ENCODE peak calls at places on chromosomes 6 and 20, in seven cellular contexts. S is WERI-Rb-1, V is tibial nerve, W is fibroblast of mammary gland, E is epithelial cell of esophagus, R is colonic mucosa, K is choroid plexus epithelial cell. O is an unnamed sample.

GRCh38 chr6:26651382-26651781 is 8.2 kb downstream of the ZNF322 start:
- DNase-seq in S (no peak), V (no peak), W (no peak), E (no peak), R (no peak), K (no peak), O (no peak)

GRCh38 chr20:17593902-17594301 is 24.0 kb downstream of the DSTN start:
- DNase-seq in S (no peak), V (no peak), W (no peak), E (no peak), R (no peak), K (no peak), O (no peak)

GRCh38 chr6:31631681-31632278 is 11.3 kb downstream of the PRRC2A start:
- DNase-seq in S (no peak), V (no peak), W (no peak), E (no peak), R (no peak), K (no peak), O (no peak)

GRCh38 chr20:53900380-53900999 is 169.9 kb downstream of the BCAS1 start:
- DNase-seq in S (no peak), V (no peak), W (peak), E (peak), R (no peak), K (peak), O (no peak)

GRCh38 chr20:4272225-4272624 is 256.9 kb upstream of the RNF24 start:
- DNase-seq in S (no peak), V (no peak), W (peak), E (peak), R (no peak), K (no peak), O (no peak)

GRCh38 chr20:19615629-19616028 is 142.4 kb upstream of the RIN2 start:
- DNase-seq in S (no peak), V (no peak), W (no peak), E (no peak), R (no peak), K (no peak), O (no peak)

GRCh38 chr20:48635791-48636267 is 192.0 kb downstream of the PREX1 start:
- DNase-seq in S (peak), V (no peak), W (peak), E (peak), R (peak), K (peak), O (peak)

GRCh38 chr20:49987868-49988690 is 5.3 kb downstream of the SNAI1 start:
- DNase-seq in S (no peak), V (no peak), W (no peak), E (no peak), R (no peak), K (no peak), O (no peak)

GRCh38 chr6:84417261-84417660 is 189.8 kb upstream of the CEP162 start:
- DNase-seq in S (no peak), V (no peak), W (peak), E (peak), R (no peak), K (peak), O (no peak)

GRCh38 chr6:49839957-49840356 is 26.4 kb downstream of the CRISP1 start:
- DNase-seq in S (no peak), V (no peak), W (no peak), E (no peak), R (no peak), K (no peak), O (no peak)

GRCh38 chr6:6942826-6943225 is 164.9 kb upstream of the RREB1 start:
- DNase-seq in S (no peak), V (no peak), W (peak), E (no peak), R (no peak), K (no peak), O (no peak)

GRCh38 chr20:4898282-4898681 is 103.0 kb downstream of the SLC23A2 start:
- DNase-seq in S (no peak), V (no peak), W (peak), E (peak), R (peak), K (peak), O (peak)

GRCh38 chr6:110285306-110286060 is 72.7 kb downstream of the METTL24 start:
- DNase-seq in S (no peak), V (no peak), W (peak), E (peak), R (peak), K (no peak), O (no peak)

GRCh38 chr20:62459488-62459887 is 16.3 kb downstream of the GATA5 start:
- DNase-seq in S (no peak), V (no peak), W (no peak), E (no peak), R (no peak), K (no peak), O (no peak)

GRCh38 chr20:1848378-1848777 is 46.8 kb upstream of the SIRPA start:
- DNase-seq in S (no peak), V (no peak), W (no peak), E (no peak), R (no peak), K (no peak), O (no peak)

GRCh38 chr6:36277946-36278465 is 8.1 kb downstream of the PNPLA1 start:
- DNase-seq in S (no peak), V (no peak), W (no peak), E (no peak), R (no peak), K (no peak), O (no peak)

GRCh38 chr20:10171864-10172751 is 46.5 kb upstream of the SNAP25 start:
- DNase-seq in S (peak), V (no peak), W (peak), E (peak), R (peak), K (peak), O (peak)

GRCh38 chr6:44247338-44248302 is 719 bp downstream of the HSP90AB1 start:
- DNase-seq in S (peak), V (peak), W (peak), E (peak), R (peak), K (peak), O (peak)

GRCh38 chr6:56946368-56946767 is 8.5 kb upstream of the BEND6 start:
- DNase-seq in S (no peak), V (no peak), W (peak), E (no peak), R (no peak), K (no peak), O (no peak)

GRCh38 chr6:70112686-70113570 is 190.0 kb downstream of the COL9A1 start:
- DNase-seq in S (no peak), V (no peak), W (no peak), E (no peak), R (no peak), K (no peak), O (no peak)

GRCh38 chr20:35235881-35236280 is 9.4 kb downstream of the MMP24 start:
- DNase-seq in S (no peak), V (no peak), W (no peak), E (no peak), R (no peak), K (no peak), O (no peak)

GRCh38 chr20:52426856-52427255 is 235.3 kb upstream of the ZFP64 start:
- DNase-seq in S (no peak), V (no peak), W (no peak), E (peak), R (no peak), K (no peak), O (no peak)

GRCh38 chr6:170086639-170087420 is 204.0 kb downstream of the DLL1 start:
- DNase-seq in S (no peak), V (no peak), W (no peak), E (no peak), R (no peak), K (no peak), O (no peak)

GRCh38 chr6:73460044-73460443 is 1.5 kb upstream of the MTO1 start:
- DNase-seq in S (no peak), V (no peak), W (no peak), E (no peak), R (no peak), K (no peak), O (peak)

GRCh38 chr6:150116195-150116800 is 26.5 kb upstream of the PPP1R14C start:
- DNase-seq in S (no peak), V (no peak), W (no peak), E (peak), R (no peak), K (no peak), O (no peak)

GRCh38 chr20:49594143-49594928 is 26.4 kb upstream of the PTGIS start:
- DNase-seq in S (no peak), V (peak), W (peak), E (peak), R (no peak), K (peak), O (no peak)

GRCh38 chr6:47698342-47698787 is at the start of gene ADGRF4:
- DNase-seq in S (no peak), V (no peak), W (peak), E (peak), R (peak), K (peak), O (no peak)

GRCh38 chr20:57435498-57436222 is 44.5 kb downstream of the RBM38 start:
- DNase-seq in S (peak), V (no peak), W (no peak), E (peak), R (peak), K (peak), O (peak)

DNA sequence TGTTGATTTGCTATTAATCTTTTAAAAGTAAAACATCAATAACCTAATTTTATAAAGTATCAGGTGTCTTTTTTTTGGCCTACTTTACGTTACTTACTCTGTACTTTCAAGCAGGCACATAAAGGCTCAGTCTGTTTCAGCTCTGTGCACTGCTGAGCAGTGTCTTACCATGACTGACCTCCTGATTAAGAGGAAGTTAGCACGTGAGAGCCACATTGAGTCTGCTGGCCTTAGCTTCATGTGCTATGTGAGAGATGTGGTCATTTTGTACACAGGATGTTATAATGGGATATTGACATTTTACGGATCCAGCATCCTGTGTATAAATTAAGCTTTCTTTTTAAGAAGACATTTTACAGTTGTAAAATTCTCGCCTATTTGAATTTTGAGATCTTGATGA is 31.9 kb downstream of the ARID1B start:
- DNase-seq in S (no peak), V (peak), W (peak), E (no peak), R (no peak), K (peak), O (peak)
- TF ChIP-seq CTCF in S (no peak), V (no peak), W (no peak), E (no peak), R (no peak), K (no peak), O (no peak)

GRCh38 chr6:30452736-30453507 is 36.4 kb upstream of the HLA-E start:
- DNase-seq in S (no peak), V (no peak), W (no peak), E (no peak), R (no peak), K (no peak), O (no peak)

GRCh38 chr6:30447237-30447636 is 42.1 kb upstream of the HLA-E start:
- DNase-seq in S (peak), V (no peak), W (peak), E (peak), R (no peak), K (peak), O (peak)

GRCh38 chr6:30446259-30446658 is 43.0 kb upstream of the HLA-E start:
- DNase-seq in S (no peak), V (no peak), W (no peak), E (no peak), R (no peak), K (no peak), O (no peak)

GRCh38 chr6:30450548-30450907 is 38.8 kb upstream of the HLA-E start:
- DNase-seq in S (no peak), V (no peak), W (no peak), E (no peak), R (no peak), K (no peak), O (no peak)

GRCh38 chr6:30450908-30451818 is 38.1 kb upstream of the HLA-E start:
- DNase-seq in S (no peak), V (no peak), W (peak), E (peak), R (peak), K (peak), O (no peak)
- H3K4me3 ChIP-seq in S (no peak), V (peak), W (no peak), E (no peak), R (no peak), K (no peak), O (no peak)

DNA sequence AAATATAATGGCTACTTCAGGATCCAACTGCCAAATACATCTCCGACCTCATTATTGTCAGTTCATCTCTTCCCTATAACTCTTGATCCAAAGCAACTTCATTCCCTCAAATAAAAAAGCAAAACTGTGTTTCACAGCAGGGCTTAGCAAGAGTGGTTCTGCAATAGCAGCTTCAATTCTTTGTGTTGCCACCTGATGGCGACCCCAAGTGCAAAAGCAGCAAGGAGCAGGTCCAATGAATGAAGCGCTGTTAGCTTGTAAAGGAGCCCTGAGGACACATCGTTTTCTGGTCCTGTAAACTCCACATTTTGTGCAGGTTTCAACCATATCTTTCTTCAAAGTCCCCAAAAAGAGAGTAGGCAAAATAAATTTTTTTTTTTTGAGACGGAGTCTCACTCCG is 19.6 kb downstream of the RTN4IP1 start:
- DNase-seq in S (peak), V (no peak), W (no peak), E (peak), R (no peak), K (peak), O (peak)
- TF ChIP-seq CTCF in S (peak), V (no peak), W (peak), E (peak), R (no peak), K (peak), O (peak)

DNA sequence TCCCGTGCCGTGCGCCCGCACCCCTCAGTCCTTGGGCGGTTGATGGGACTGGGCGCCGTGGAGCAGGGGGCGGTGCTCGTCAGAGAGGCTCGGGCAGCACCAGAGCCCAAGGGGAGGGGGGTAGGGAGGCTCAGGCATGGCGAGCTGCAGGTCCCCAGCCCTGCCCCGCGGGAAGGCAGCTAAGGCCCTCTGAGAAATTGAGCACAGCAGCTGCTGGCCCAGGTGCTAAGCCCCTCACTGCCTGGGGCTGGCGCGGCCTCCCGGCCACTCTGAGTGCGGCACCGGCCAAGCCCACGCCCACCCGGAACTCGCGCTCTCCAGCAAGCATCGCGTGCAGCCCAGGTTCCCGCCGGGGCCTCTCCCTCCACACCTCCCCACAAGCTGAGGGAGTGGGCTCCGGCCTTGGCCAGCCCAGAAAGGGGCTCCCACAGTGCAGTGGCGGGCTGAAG is 16.4 kb downstream of the SOX4 start:
- DNase-seq in S (no peak), V (no peak), W (no peak), E (no peak), R (no peak), K (no peak), O (no peak)
- H3K4me3 ChIP-seq in S (no peak), V (no peak), W (no peak), E (no peak), R (no peak), K (no peak), O (no peak)

DNA sequence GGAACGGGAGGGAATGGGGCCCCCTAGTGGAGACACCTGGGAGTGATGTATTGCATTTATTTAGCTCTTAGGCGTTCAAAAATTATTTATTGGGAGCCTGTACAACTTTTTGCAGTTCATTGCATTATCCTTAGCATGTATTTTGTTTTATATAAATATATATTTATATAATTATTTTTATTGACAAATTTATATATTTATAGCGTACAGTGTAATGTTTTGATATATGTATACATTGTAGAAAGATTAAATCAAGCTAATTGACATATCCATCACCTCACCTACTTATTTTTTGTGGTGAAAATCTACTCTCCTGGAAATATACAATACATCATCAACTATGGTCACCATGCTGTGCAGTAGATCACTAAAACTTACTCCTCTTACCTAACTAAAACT is 975 bp downstream of the SIRT5 start:
- DNase-seq in S (no peak), V (peak), W (no peak), E (no peak), R (no peak), K (no peak), O (no peak)
- TF ChIP-seq CTCF in S (peak), V (peak), W (peak), E (peak), R (peak), K (peak), O (peak)